ENCODE peak calls at places on chromosomes 4 and X, in eight cellular contexts. F is ovary, O is cardiac muscle cell, J is AG04449, V is Peyer's patch, K is vagina, C is tibial nerve, N is fibroblast of lung. M is an unnamed sample.

GRCh38 chr4:180336494-180337090 is 1906.6 kb upstream of the TENM3 start:
- DNase-seq in N (no peak), O (no peak), J (no peak), C (no peak), F (no peak), K (no peak), V (no peak), M (no peak)

GRCh38 chr4:173782660-173783059 is 252.6 kb upstream of the HAND2 start:
- DNase-seq in J (no peak), N (no peak), C (no peak), K (no peak), V (no peak), F (no peak), O (no peak), M (no peak)

GRCh38 chr4:121464854-121465253 is 84.0 kb upstream of the QRFPR start:
- DNase-seq in V (no peak), K (no peak), J (no peak), N (no peak), O (no peak), F (no peak), C (no peak), M (no peak)

GRCh38 chr4:30881985-30882384 is 161.8 kb downstream of the PCDH7 start:
- DNase-seq in C (no peak), J (no peak), O (no peak), F (no peak), K (no peak), V (no peak), N (no peak), M (no peak)

GRCh38 chrX:132757066-132757623 is 201.3 kb downstream of the HS6ST2 start:
- DNase-seq in J (no peak), F (no peak), V (no peak), C (no peak), N (no peak), K (no peak), O (no peak), M (no peak)

GRCh38 chr4:145216532-145216931 is 36.1 kb upstream of the OTUD4 start:
- DNase-seq in C (no peak), J (no peak), F (no peak), O (no peak), V (no peak), N (peak), K (no peak), M (peak)

GRCh38 chr4:39464886-39465501 is 6.1 kb downstream of the LIAS start:
- DNase-seq in V (no peak), O (peak), F (no peak), J (peak), C (no peak), K (no peak), N (peak), M (peak)

GRCh38 chrX:119398974-119399771 is at the start of gene SLC25A43:
- DNase-seq in J (no peak), O (peak), C (peak), K (no peak), V (peak), F (peak), N (peak), M (no peak)

GRCh38 chrX:141415889-141416288 is 168.6 kb downstream of the SPANXA1 start:
- DNase-seq in F (no peak), V (no peak), O (no peak), C (no peak), J (no peak), K (no peak), N (no peak), M (no peak)

GRCh38 chr4:177250056-177250696 is 59.5 kb upstream of the NEIL3 start:
- DNase-seq in O (peak), C (peak), V (peak), J (no peak), N (peak), K (no peak), F (peak), M (peak)

GRCh38 chr4:186808635-186809018 is 85.0 kb upstream of the FAT1 start:
- DNase-seq in N (peak), J (no peak), K (no peak), O (no peak), F (no peak), V (no peak), C (no peak), M (peak)

GRCh38 chr4:98261291-98262271 is at the start of gene RAP1GDS1:
- DNase-seq in J (no peak), O (peak), N (peak), F (peak), C (peak), K (peak), V (peak), M (peak)

GRCh38 chr4:185811509-185812364 is at the start of gene SORBS2:
- DNase-seq in V (peak), J (no peak), N (peak), F (peak), O (peak), K (no peak), C (no peak), M (peak)

GRCh38 chrX:101450951-101451350 is 34.3 kb upstream of the ARMCX4 start:
- DNase-seq in K (no peak), J (no peak), O (peak), V (no peak), C (no peak), F (no peak), N (peak), M (no peak)

GRCh38 chr4:140876597-140877364 is 120.6 kb upstream of the TBC1D9 start:
- DNase-seq in C (no peak), J (no peak), K (no peak), F (no peak), N (peak), V (no peak), O (no peak), M (peak)

GRCh38 chr4:105569014-105569850 is 16.8 kb downstream of the ARHGEF38 start:
- DNase-seq in V (no peak), C (no peak), O (no peak), F (no peak), N (no peak), K (no peak), J (no peak), M (no peak)

GRCh38 chr4:157270108-157270507 is 49.6 kb downstream of the GRIA2 start:
- DNase-seq in N (no peak), O (no peak), V (no peak), J (no peak), C (no peak), F (no peak), K (no peak), M (peak)

GRCh38 chrX:140249122-140249521 is 255.7 kb downstream of the SOX3 start:
- DNase-seq in J (no peak), C (no peak), O (no peak), K (no peak), V (no peak), N (no peak), F (no peak), M (no peak)

GRCh38 chr4:166318810-166319525 is 445.9 kb downstream of the TLL1 start:
- DNase-seq in V (no peak), K (no peak), N (no peak), F (no peak), J (peak), C (no peak), O (no peak), M (peak)

GRCh38 chr4:162952232-162952631 is 214.5 kb downstream of the NAF1 start:
- DNase-seq in V (no peak), K (no peak), O (no peak), F (no peak), N (no peak), C (no peak), J (no peak), M (peak)

GRCh38 chr4:26131711-26132110 is 189.1 kb upstream of the RBPJ start:
- DNase-seq in V (no peak), F (no peak), C (no peak), K (no peak), N (no peak), O (no peak), J (no peak), M (no peak)

GRCh38 chr4:7067147-7067522 is 729 bp downstream of the GRPEL1 start:
- DNase-seq in K (no peak), O (no peak), F (no peak), V (no peak), J (no peak), N (no peak), C (no peak), M (no peak)

GRCh38 chr4:7067523-7068278 is at the start of gene GRPEL1:
- DNase-seq in C (peak), V (peak), N (peak), O (peak), J (peak), F (peak), K (peak), M (peak)

GRCh38 chr4:7068279-7068842 is 497 bp upstream of the GRPEL1 start:
- DNase-seq in O (no peak), N (no peak), K (no peak), C (no peak), V (peak), F (no peak), J (no peak), M (no peak)

GRCh38 chr4:7066006-7066405 is 1.9 kb downstream of the GRPEL1 start:
- DNase-seq in K (no peak), O (no peak), F (no peak), N (no peak), V (no peak), C (no peak), J (no peak), M (no peak)

GRCh38 chr4:7066493-7066892 is 1.4 kb downstream of the GRPEL1 start:
- DNase-seq in K (no peak), F (no peak), V (no peak), N (no peak), C (no peak), O (no peak), J (no peak), M (no peak)
- H3K4me3 ChIP-seq in K (peak), F (peak), V (peak), N (peak), C (no peak), O (no peak), J (peak), M (peak)

GRCh38 chrX:23908219-23909003 is 605 bp downstream of the CXorf58 start:
- DNase-seq in N (no peak), O (peak), V (no peak), F (no peak), C (no peak), J (no peak), K (no peak), M (no peak)
- TF ChIP-seq CTCF in N (peak), O (peak), V (peak), F (no peak), C (no peak), J (no peak), K (no peak), M (peak)

GRCh38 chr4:68272860-68273259 is 27.4 kb upstream of the TMPRSS11B start:
- DNase-seq in K (no peak), J (no peak), V (no peak), N (no peak), F (no peak), C (no peak), O (no peak), M (peak)

GRCh38 chr4:68267433-68267944 is 22.0 kb upstream of the TMPRSS11B start:
- DNase-seq in V (no peak), O (no peak), F (no peak), K (no peak), C (no peak), N (peak), J (no peak), M (peak)

GRCh38 chr4:68278045-68278444 is 32.6 kb upstream of the TMPRSS11B start:
- DNase-seq in N (no peak), K (no peak), V (no peak), J (no peak), O (no peak), C (no peak), F (no peak), M (no peak)

GRCh38 chr4:68271851-68272756 is 26.6 kb upstream of the TMPRSS11B start:
- DNase-seq in K (no peak), C (no peak), N (peak), O (peak), F (no peak), J (peak), V (no peak), M (peak)
- H3K4me3 ChIP-seq in K (no peak), C (no peak), N (peak), O (peak), F (no peak), J (peak), V (no peak), M (peak)

DNA sequence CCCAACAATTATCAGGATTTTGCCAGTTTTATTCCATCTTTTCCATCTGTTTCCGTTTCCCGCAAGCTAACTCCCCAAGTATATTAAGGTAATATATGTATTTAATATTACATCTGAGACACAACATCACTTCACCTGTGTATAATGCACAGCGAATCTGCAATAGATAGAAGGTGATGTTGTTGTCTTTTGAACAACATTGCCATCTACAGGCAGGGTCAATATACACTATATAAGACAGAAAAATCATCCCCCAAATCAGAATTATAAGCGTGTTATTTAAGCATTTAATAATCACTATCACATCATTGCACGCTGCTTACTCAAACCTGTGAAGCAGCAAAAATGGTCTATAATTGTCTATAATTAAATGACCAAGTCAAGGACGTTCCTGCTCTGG is 1115.5 kb downstream of the NLGN4X start:
- DNase-seq in C (no peak), O (peak), J (no peak), F (no peak), K (no peak), V (no peak), N (no peak), M (peak)
- TF ChIP-seq CTCF in C (peak), O (no peak), J (no peak), F (no peak), K (no peak), V (no peak), N (no peak), M (peak)

DNA sequence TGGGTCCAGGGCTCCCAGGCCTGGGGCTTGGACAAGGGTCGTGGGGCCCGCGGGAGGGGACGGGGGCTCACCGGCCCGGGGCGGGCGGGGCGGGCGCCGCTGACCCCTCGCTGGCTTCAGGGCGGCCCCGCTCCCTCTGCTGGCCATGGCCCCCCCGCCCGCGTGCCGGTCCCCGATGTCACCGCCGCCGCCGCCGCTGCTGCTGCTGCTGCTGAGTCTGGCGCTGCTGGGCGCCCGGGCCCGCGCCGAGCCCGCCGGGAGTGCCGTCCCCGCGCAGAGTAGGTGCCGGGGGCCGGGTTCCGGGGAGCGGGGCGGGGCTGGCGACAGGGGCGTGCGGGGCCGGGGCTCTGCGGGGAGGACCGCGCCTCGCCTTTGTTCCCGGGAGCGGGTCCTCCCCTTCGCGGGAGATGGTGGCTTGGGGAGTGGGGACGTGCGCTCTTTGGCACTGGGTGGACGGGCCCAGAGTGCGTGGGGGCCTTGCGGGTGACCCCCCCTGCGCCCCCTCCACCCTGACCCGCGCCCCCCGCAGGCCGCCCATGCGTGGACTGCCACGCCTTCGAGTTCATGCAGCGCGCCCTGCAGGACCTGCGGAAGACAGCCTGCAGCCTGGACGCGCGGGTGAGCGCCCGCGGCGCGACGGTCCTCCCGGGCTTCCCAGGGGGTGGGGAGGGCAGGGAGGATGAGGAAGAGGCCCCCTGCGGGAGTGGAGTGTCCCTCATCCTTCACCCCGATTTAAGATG is 16.8 kb upstream of the NAT8L start:
- DNase-seq in F (no peak), N (no peak), C (no peak), V (peak), O (peak), J (no peak), K (peak), M (no peak)
- H3K4me3 ChIP-seq in F (peak), N (peak), C (peak), V (peak), O (peak), J (peak), K (peak), M (peak)

GRCh38 chrX:152960115-152960514 is 33.8 kb downstream of the PNMA5 start:
- DNase-seq in C (no peak), K (no peak), J (no peak), O (no peak), N (no peak), V (no peak), F (no peak), M (no peak)

GRCh38 chrX:152959626-152960025 is 34.3 kb downstream of the PNMA5 start:
- DNase-seq in C (no peak), V (no peak), K (no peak), J (no peak), O (no peak), F (no peak), N (no peak), M (no peak)

GRCh38 chrX:152958524-152959465 is 35.1 kb downstream of the PNMA5 start:
- DNase-seq in J (peak), K (no peak), F (peak), O (peak), C (peak), N (peak), V (peak), M (peak)

GRCh38 chrX:152958047-152958446 is 35.9 kb downstream of the PNMA5 start:
- DNase-seq in F (no peak), J (no peak), C (no peak), O (no peak), N (no peak), V (no peak), K (no peak), M (no peak)
- TF ChIP-seq CTCF in F (no peak), J (no peak), C (no peak), O (no peak), N (no peak), V (no peak), K (no peak), M (no peak)

GRCh38 chrX:11666180-11666579 is 460 bp upstream of the ARHGAP6 start:
- DNase-seq in V (no peak), F (peak), J (no peak), K (no peak), C (no peak), N (peak), O (peak), M (peak)
- H3K4me3 ChIP-seq in V (peak), F (peak), J (peak), K (peak), C (peak), N (peak), O (peak), M (peak)

DNA sequence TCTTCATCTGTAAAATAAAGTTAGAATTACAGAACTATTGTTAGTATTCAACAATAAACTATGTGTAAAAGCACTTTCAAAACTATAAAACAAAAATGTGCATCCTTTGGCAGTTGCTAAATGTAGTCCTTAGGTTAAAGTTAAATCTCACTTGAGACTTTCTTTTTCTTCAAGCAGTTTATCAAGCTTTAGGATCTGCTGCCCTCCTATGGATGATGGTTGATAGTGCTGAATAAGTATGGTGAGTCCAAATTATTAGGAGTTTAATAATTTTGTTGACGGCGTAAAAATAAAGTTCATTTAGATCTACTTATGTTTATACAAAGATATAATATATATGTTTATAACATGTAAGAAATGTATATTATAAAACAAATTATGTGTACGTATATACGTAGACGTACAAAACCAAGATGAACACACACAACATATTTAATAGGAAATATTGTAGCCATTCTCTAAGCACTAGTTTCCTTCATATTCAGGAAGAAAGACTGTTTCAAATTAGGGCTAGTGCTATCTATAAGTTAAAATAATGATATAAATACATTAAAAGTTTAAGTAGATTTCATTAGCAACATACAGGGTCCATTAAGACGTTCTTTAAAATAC is 22.3 kb downstream of the UGT2A2 start:
- DNase-seq in O (peak), V (no peak), F (no peak), C (no peak), K (no peak), J (no peak), N (peak), M (peak)
- TF ChIP-seq CTCF in O (peak), V (no peak), F (no peak), C (no peak), K (no peak), J (peak), N (peak), M (peak)

M was measured in astrocyte of the spinal cord.